ENCODE peak calls at places on chromosomes 7 and 10, in five cellular contexts. W, P, B, F and V are unnamed samples.

GRCh38 chr10:86899670-86900276 is 57.6 kb downstream of the MMRN2 start:
- DNase-seq in B (no peak), F (peak; percentile 73), W (peak; percentile 31), P (peak; percentile 54), V (no peak)

GRCh38 chr10:93775330-93775729 is 17.6 kb downstream of the LGI1 start:
- DNase-seq in F (no peak), W (no peak), P (no peak), B (no peak), V (no peak)

GRCh38 chr7:54465095-54465494 is 77.1 kb upstream of the VSTM2A start:
- DNase-seq in W (no peak), P (no peak), B (no peak), F (no peak), V (no peak)

GRCh38 chr10:78515037-78515872 is 481.6 kb downstream of the RPS24 start:
- DNase-seq in B (peak; percentile 43), W (no peak), F (no peak), P (no peak), V (no peak)

GRCh38 chr10:16986406-16987128 is 143.0 kb downstream of the CUBN start:
- DNase-seq in P (no peak), W (no peak), F (no peak), B (no peak), V (peak; percentile 85)

GRCh38 chr10:21929070-21929469 is 74.5 kb downstream of the DNAJC1 start:
- DNase-seq in B (no peak), F (no peak), W (no peak), P (no peak), V (no peak)

GRCh38 chr7:141079223-141079622 is 5.4 kb downstream of the TMEM178B start:
- DNase-seq in F (no peak), B (no peak), P (no peak), W (no peak), V (no peak)

GRCh38 chr10:71726673-71727428 is 7.3 kb upstream of the C10orf105 start:
- DNase-seq in B (no peak), W (no peak), F (no peak), P (no peak), V (no peak)

GRCh38 chr7:4716946-4717694 is 35.0 kb downstream of the FOXK1 start:
- DNase-seq in W (no peak), B (no peak), F (no peak), P (no peak), V (peak; percentile 52)

GRCh38 chr10:34356463-34356862 is 458.6 kb downstream of the PARD3 start:
- DNase-seq in F (no peak), P (no peak), W (no peak), B (no peak), V (no peak)

GRCh38 chr7:23022258-23022745 is 8.4 kb upstream of the HYCC1 start:
- DNase-seq in B (peak; percentile 39), F (no peak), W (no peak), P (no peak), V (peak; percentile 63)

GRCh38 chr7:66747385-66748126 is 7.0 kb downstream of the RABGEF1 start:
- DNase-seq in B (no peak), F (no peak), P (no peak), W (no peak), V (peak; percentile 38)

GRCh38 chr7:73894851-73895441 is 34.0 kb downstream of the TMEM270 start:
- DNase-seq in F (peak; percentile 76), P (no peak), W (peak; percentile 94), B (peak; percentile 79), V (peak; percentile 98)

GRCh38 chr7:130996841-130997231 is 262.8 kb upstream of the KLF14 start:
- DNase-seq in P (no peak), F (no peak), W (no peak), B (peak; percentile 98), V (no peak)

GRCh38 chr7:112337892-112338291 is 112.4 kb upstream of the IFRD1 start:
- DNase-seq in B (no peak), P (no peak), F (no peak), W (no peak), V (no peak)

GRCh38 chr7:101539784-101540183 is 89.3 kb downstream of the MYL10 start:
- DNase-seq in P (no peak), W (no peak), B (no peak), F (no peak), V (peak; percentile 69)

GRCh38 chr7:142356166-142356565 is 98.3 kb upstream of the PRSS58 start:
- DNase-seq in F (no peak), B (no peak), W (no peak), P (no peak), V (no peak)

GRCh38 chr10:88651131-88651541 is 13.1 kb upstream of the LIPF start:
- DNase-seq in P (no peak), B (peak; percentile 52), W (no peak), F (no peak), V (peak; percentile 30)

GRCh38 chr7:16365177-16365576 is 56.2 kb downstream of the CRPPA start:
- DNase-seq in F (no peak), W (no peak), B (no peak), P (no peak), V (no peak)

GRCh38 chr7:106382929-106383328 is 98.1 kb upstream of the NAMPT start:
- DNase-seq in W (no peak), B (no peak), P (no peak), F (no peak), V (no peak)
- H3K27me3 ChIP-seq in W (no peaks in the 10 kb centered on the region), B (no peaks in the 10 kb centered on the region), P (no peaks in the 10 kb centered on the region), F (no peaks in the 10 kb centered on the region), V (peaks cover 7% of the 10 kb centered on the region)

GRCh38 chr7:47601119-47601880 is 19.4 kb upstream of the TNS3 start:
- DNase-seq in B (peak; percentile 100), F (no peak), W (no peak), P (no peak), V (no peak)
- H3K4me1 ChIP-seq in B (peaks cover 76% of the 10 kb centered on the region), F (peaks cover 38% of the 10 kb centered on the region), W (no peaks in the 10 kb centered on the region), P (peaks cover 2% of the 10 kb centered on the region), V (peaks cover 49% of the 10 kb centered on the region)

GRCh38 chr10:120715214-120715613 is 135.9 kb upstream of the WDR11 start:
- DNase-seq in F (no peak), B (no peak), P (no peak), W (no peak), V (no peak)
- H3K27me3 ChIP-seq in F (no peaks in the 10 kb centered on the region), B (peaks cover 3% of the 10 kb centered on the region), P (no peaks in the 10 kb centered on the region), W (no peaks in the 10 kb centered on the region), V (no peaks in the 10 kb centered on the region)

GRCh38 chr10:114500643-114501042 is 96.3 kb upstream of the AFAP1L2 start:
- DNase-seq in F (no peak), P (no peak), B (no peak), W (no peak), V (no peak)
- H3K4me1 ChIP-seq in F (peaks cover 46% of the 10 kb centered on the region), P (peaks cover 2% of the 10 kb centered on the region), B (peaks cover 44% of the 10 kb centered on the region), W (no peaks in the 10 kb centered on the region), V (no peaks in the 10 kb centered on the region)

GRCh38 chr7:118109607-118110006 is 74.4 kb upstream of the LSM8 start:
- DNase-seq in F (no peak), P (no peak), W (no peak), B (peak; percentile 59), V (no peak)
- H3K27me3 ChIP-seq in F (no peaks in the 10 kb centered on the region), P (no peaks in the 10 kb centered on the region), W (no peaks in the 10 kb centered on the region), B (no peaks in the 10 kb centered on the region), V (no peaks in the 10 kb centered on the region)

DNA sequence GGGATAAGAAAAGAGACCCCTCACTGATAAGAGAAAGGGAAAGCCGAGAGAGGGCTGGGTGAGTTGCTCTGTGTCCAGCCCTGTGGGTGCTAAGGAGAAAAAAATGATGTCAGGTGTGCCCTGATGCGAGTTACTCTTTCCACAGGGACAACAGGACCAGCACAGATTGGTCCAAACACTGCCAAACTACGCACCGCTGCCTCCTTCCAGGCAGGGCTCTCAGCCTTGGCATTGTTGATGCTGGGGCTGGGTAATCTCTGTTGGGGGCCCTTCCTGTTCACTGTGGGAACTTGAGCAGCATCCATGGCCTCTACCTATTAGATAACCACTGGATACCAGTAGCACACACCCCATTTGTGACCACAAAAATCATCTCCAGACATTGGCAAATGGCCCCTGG is 10.3 kb upstream of the ATP6V0E2 start:
- DNase-seq in P (no peak), W (no peak), F (no peak), B (no peak), V (no peak)
- H3K4me1 ChIP-seq in P (no peaks in the 10 kb centered on the region), W (no peaks in the 10 kb centered on the region), F (peaks cover 36% of the 10 kb centered on the region), B (no peaks in the 10 kb centered on the region), V (no peaks in the 10 kb centered on the region)

GRCh38 chr10:8035641-8036520 is 18.6 kb upstream of the GATA3 start:
- DNase-seq in W (no peak), F (no peak), P (peak; percentile 17), B (no peak), V (peak; percentile 55)

GRCh38 chr10:8037199-8037801 is 17.2 kb upstream of the GATA3 start:
- DNase-seq in P (peak; percentile 14), F (no peak), W (no peak), B (no peak), V (no peak)

GRCh38 chr10:8037941-8038894 is 16.3 kb upstream of the GATA3 start:
- DNase-seq in B (no peak), F (no peak), P (peak; percentile 18), W (no peak), V (peak; percentile 81)

GRCh38 chr10:8034666-8035640 is 19.5 kb upstream of the GATA3 start:
- DNase-seq in F (no peak), B (peak; percentile 60), W (no peak), P (peak; percentile 39), V (peak; percentile 59)

GRCh38 chr10:8036521-8037198 is 17.8 kb upstream of the GATA3 start:
- DNase-seq in P (no peak), W (no peak), F (no peak), B (no peak), V (peak; percentile 36)
- H3K27me3 ChIP-seq in P (peaks cover 90% of the 10 kb centered on the region), W (peaks cover 10% of the 10 kb centered on the region), F (peaks cover 86% of the 10 kb centered on the region), B (no peaks in the 10 kb centered on the region), V (peaks cover 95% of the 10 kb centered on the region)

DNA sequence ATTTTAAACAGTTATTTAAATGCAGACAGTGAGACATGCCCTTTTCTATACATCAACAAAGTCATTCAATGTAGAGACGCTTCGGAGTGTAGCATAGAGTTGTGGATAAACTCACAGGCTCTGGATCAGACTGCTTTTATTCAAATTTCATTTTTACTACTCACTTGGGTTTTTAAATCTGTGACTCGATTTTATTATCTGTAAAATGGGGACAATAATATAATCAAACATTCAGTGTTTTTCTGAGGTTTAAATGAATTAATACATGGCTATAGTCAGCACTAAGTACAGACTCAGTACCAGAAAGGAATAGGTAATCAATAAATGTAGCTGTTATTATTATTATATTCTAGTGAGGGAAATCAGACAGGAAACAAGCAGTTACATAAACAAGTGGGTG is 43.4 kb downstream of the THSD7A start:
- DNase-seq in F (no peak), B (no peak), P (no peak), W (no peak), V (no peak)
- H3K4me1 ChIP-seq in F (no peaks in the 10 kb centered on the region), B (peaks cover 39% of the 10 kb centered on the region), P (no peaks in the 10 kb centered on the region), W (no peaks in the 10 kb centered on the region), V (peaks cover 3% of the 10 kb centered on the region)

DNA sequence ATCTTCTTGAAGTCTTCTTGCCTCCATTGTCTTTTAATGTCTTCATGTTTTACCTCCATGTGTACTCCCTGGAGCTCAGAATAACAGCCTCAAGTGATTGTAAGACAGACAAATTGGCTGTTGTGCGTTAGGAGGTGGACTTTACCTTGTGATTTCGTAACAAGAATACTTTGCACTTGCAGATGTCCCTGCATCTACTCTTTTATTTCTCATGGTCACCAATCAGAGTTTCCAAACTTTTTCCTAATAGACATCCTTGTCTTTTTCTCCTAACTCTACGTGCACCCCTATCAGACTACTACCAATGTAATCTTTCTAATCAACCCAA is 172.3 kb downstream of the NRP1 start:
- DNase-seq in B (no peak), F (no peak), P (no peak), W (no peak), V (no peak)
- H3K27me3 ChIP-seq in B (no peaks in the 10 kb centered on the region), F (no peaks in the 10 kb centered on the region), P (no peaks in the 10 kb centered on the region), W (no peaks in the 10 kb centered on the region), V (no peaks in the 10 kb centered on the region)